ENCODE peak calls at places on chromosomes 12 and 14, in nine cellular contexts. One of them, this sample, is unnamed.

GRCh38 chr12:48997719-48998496 is 1.3 kb downstream of the DDN start:
- DNase-seq in HS-5: no peak
- DNase-seq in NCI-H1092 treated with DMSO at 0.1 percent for 48 hours: no peak
- DNase-seq in astrocyte of the cerebellum: no peak
- DNase-seq in astrocyte: no peak
- DNase-seq in H7: peak
- DNase-seq in HS-27A: no peak
- DNase-seq in fibroblast of the conjunctiva: no peak
- DNase-seq in HFF-Myc: no peak
- DNase-seq in this sample: no peak

GRCh38 chr14:105354541-105354940 is 40.0 kb downstream of the PACS2 start:
- DNase-seq in HS-5: no peak
- DNase-seq in NCI-H1092 treated with DMSO at 0.1 percent for 48 hours: no peak
- DNase-seq in astrocyte of the cerebellum: no peak
- DNase-seq in astrocyte: no peak
- DNase-seq in H7: no peak
- DNase-seq in HS-27A: no peak
- DNase-seq in fibroblast of the conjunctiva: no peak
- DNase-seq in HFF-Myc: no peak
- DNase-seq in this sample: no peak

GRCh38 chr12:94169495-94169894 is 21.1 kb downstream of the PLXNC1 start:
- DNase-seq in HS-5: no peak
- DNase-seq in NCI-H1092 treated with DMSO at 0.1 percent for 48 hours: no peak
- DNase-seq in astrocyte of the cerebellum: no peak
- DNase-seq in astrocyte: no peak
- DNase-seq in H7: peak
- DNase-seq in HS-27A: no peak
- DNase-seq in fibroblast of the conjunctiva: no peak
- DNase-seq in HFF-Myc: no peak
- DNase-seq in this sample: no peak

GRCh38 chr12:99235381-99235780 is 412.2 kb upstream of the GARIN6 start:
- DNase-seq in HS-5: no peak
- DNase-seq in NCI-H1092 treated with DMSO at 0.1 percent for 48 hours: no peak
- DNase-seq in astrocyte of the cerebellum: no peak
- DNase-seq in astrocyte: no peak
- DNase-seq in H7: no peak
- DNase-seq in HS-27A: no peak
- DNase-seq in fibroblast of the conjunctiva: no peak
- DNase-seq in HFF-Myc: no peak
- DNase-seq in this sample: no peak

GRCh38 chr14:75860561-75861160 is 121.1 kb downstream of the TGFB3 start:
- DNase-seq in HS-5: no peak
- DNase-seq in NCI-H1092 treated with DMSO at 0.1 percent for 48 hours: no peak
- DNase-seq in astrocyte of the cerebellum: no peak
- DNase-seq in astrocyte: no peak
- DNase-seq in H7: peak
- DNase-seq in HS-27A: no peak
- DNase-seq in fibroblast of the conjunctiva: no peak
- DNase-seq in HFF-Myc: no peak
- DNase-seq in this sample: no peak

GRCh38 chr12:80894179-80894578 is 43.6 kb downstream of the LIN7A start:
- DNase-seq in HS-5: no peak
- DNase-seq in NCI-H1092 treated with DMSO at 0.1 percent for 48 hours: no peak
- DNase-seq in astrocyte of the cerebellum: no peak
- DNase-seq in astrocyte: peak
- DNase-seq in H7: no peak
- DNase-seq in HS-27A: no peak
- DNase-seq in fibroblast of the conjunctiva: no peak
- DNase-seq in HFF-Myc: no peak
- DNase-seq in this sample: no peak

GRCh38 chr12:18456344-18456743 is 195.0 kb downstream of the PIK3C2G start:
- DNase-seq in HS-5: no peak
- DNase-seq in NCI-H1092 treated with DMSO at 0.1 percent for 48 hours: no peak
- DNase-seq in astrocyte of the cerebellum: no peak
- DNase-seq in astrocyte: no peak
- DNase-seq in H7: no peak
- DNase-seq in HS-27A: no peak
- DNase-seq in fibroblast of the conjunctiva: no peak
- DNase-seq in HFF-Myc: no peak
- DNase-seq in this sample: no peak

GRCh38 chr12:108468149-108468968 is 46.7 kb upstream of the FICD start:
- DNase-seq in HS-5: no peak
- DNase-seq in NCI-H1092 treated with DMSO at 0.1 percent for 48 hours: no peak
- DNase-seq in astrocyte of the cerebellum: peak
- DNase-seq in astrocyte: peak
- DNase-seq in H7: peak
- DNase-seq in HS-27A: no peak
- DNase-seq in fibroblast of the conjunctiva: no peak
- DNase-seq in HFF-Myc: no peak
- DNase-seq in this sample: peak

GRCh38 chr14:52703664-52704063 is 3.3 kb upstream of the PSMC6 start:
- DNase-seq in HS-5: no peak
- DNase-seq in NCI-H1092 treated with DMSO at 0.1 percent for 48 hours: no peak
- DNase-seq in astrocyte of the cerebellum: no peak
- DNase-seq in astrocyte: no peak
- DNase-seq in H7: no peak
- DNase-seq in HS-27A: no peak
- DNase-seq in fibroblast of the conjunctiva: no peak
- DNase-seq in HFF-Myc: no peak
- DNase-seq in this sample: no peak

GRCh38 chr14:95498622-95499353 is 17.7 kb downstream of the SYNE3 start:
- DNase-seq in HS-5: no peak
- DNase-seq in NCI-H1092 treated with DMSO at 0.1 percent for 48 hours: peak
- DNase-seq in astrocyte of the cerebellum: no peak
- DNase-seq in astrocyte: no peak
- DNase-seq in H7: no peak
- DNase-seq in HS-27A: no peak
- DNase-seq in fibroblast of the conjunctiva: no peak
- DNase-seq in HFF-Myc: no peak
- DNase-seq in this sample: peak

GRCh38 chr12:32895688-32896437 is 714 bp downstream of the PKP2 start:
- DNase-seq in HS-5: no peak
- DNase-seq in NCI-H1092 treated with DMSO at 0.1 percent for 48 hours: no peak
- DNase-seq in astrocyte of the cerebellum: no peak
- DNase-seq in astrocyte: no peak
- DNase-seq in H7: peak
- DNase-seq in HS-27A: no peak
- DNase-seq in fibroblast of the conjunctiva: no peak
- DNase-seq in HFF-Myc: no peak
- DNase-seq in this sample: no peak

This sample was measured in IMR-90.